ENCODE peak calls at places on chromosomes 1 and 21, in four cellular contexts. One of them, this sample, is unnamed.

GRCh38 chr1:218299416-218299815 is 14.3 kb downstream of the RRP15 start:
- DNase-seq in choroid plexus epithelial cell: peak
- DNase-seq in colonic mucosa: no peak
- DNase-seq in tibial artery: no peak
- DNase-seq in this sample: peak

GRCh38 chr1:6445062-6445763 is 20.6 kb downstream of the ESPN start:
- DNase-seq in colonic mucosa: peak
- DNase-seq in tibial artery: no peak
- DNase-seq in choroid plexus epithelial cell: peak
- DNase-seq in this sample: no peak

GRCh38 chr1:91007092-91007491 is 14.7 kb downstream of the ZNF644 start:
- DNase-seq in tibial artery: no peak
- DNase-seq in colonic mucosa: no peak
- DNase-seq in choroid plexus epithelial cell: no peak
- DNase-seq in this sample: no peak

GRCh38 chr1:174883361-174883760 is 116.4 kb upstream of the CACYBP start:
- DNase-seq in colonic mucosa: no peak
- DNase-seq in choroid plexus epithelial cell: peak
- DNase-seq in tibial artery: no peak
- DNase-seq in this sample: peak

GRCh38 chr1:154595621-154596020 is 12.4 kb downstream of the ADAR start:
- DNase-seq in choroid plexus epithelial cell: no peak
- DNase-seq in tibial artery: no peak
- DNase-seq in colonic mucosa: no peak
- DNase-seq in this sample: peak

GRCh38 chr1:202619528-202619927 is 90.7 kb downstream of the SYT2 start:
- DNase-seq in tibial artery: no peak
- DNase-seq in choroid plexus epithelial cell: no peak
- DNase-seq in colonic mucosa: no peak
- DNase-seq in this sample: no peak

GRCh38 chr1:227947678-227948492 is at the start of gene WNT9A:
- DNase-seq in colonic mucosa: peak
- DNase-seq in choroid plexus epithelial cell: peak
- DNase-seq in tibial artery: peak
- DNase-seq in this sample: peak

GRCh38 chr1:228310162-228310792 is 96.4 kb downstream of the TRIM11 start:
- DNase-seq in tibial artery: no peak
- DNase-seq in colonic mucosa: no peak
- DNase-seq in choroid plexus epithelial cell: no peak
- DNase-seq in this sample: no peak

GRCh38 chr1:230072296-230072695 is 5.3 kb downstream of the GALNT2 start:
- DNase-seq in colonic mucosa: no peak
- DNase-seq in choroid plexus epithelial cell: no peak
- DNase-seq in tibial artery: no peak
- DNase-seq in this sample: no peak

GRCh38 chr1:153465728-153466625 is 5.5 kb upstream of the S100A7 start:
- DNase-seq in tibial artery: peak
- DNase-seq in colonic mucosa: peak
- DNase-seq in choroid plexus epithelial cell: peak
- DNase-seq in this sample: peak

GRCh38 chr1:44545961-44546360 is 128.3 kb downstream of the TMEM53 start:
- DNase-seq in colonic mucosa: no peak
- DNase-seq in tibial artery: no peak
- DNase-seq in choroid plexus epithelial cell: no peak
- DNase-seq in this sample: no peak

GRCh38 chr1:200590001-200590400 is 30.6 kb downstream of the KIF14 start:
- DNase-seq in choroid plexus epithelial cell: peak
- DNase-seq in tibial artery: no peak
- DNase-seq in colonic mucosa: no peak
- DNase-seq in this sample: no peak

GRCh38 chr1:185514296-185514695 is 197.3 kb upstream of the IVNS1ABP start:
- DNase-seq in choroid plexus epithelial cell: no peak
- DNase-seq in tibial artery: no peak
- DNase-seq in colonic mucosa: no peak
- DNase-seq in this sample: no peak

GRCh38 chr1:111274653-111275052 is 16.0 kb upstream of the CHIA start:
- DNase-seq in tibial artery: no peak
- DNase-seq in choroid plexus epithelial cell: no peak
- DNase-seq in colonic mucosa: no peak
- DNase-seq in this sample: no peak

GRCh38 chr1:153771841-153772593 is 3.2 kb upstream of the SLC27A3 start:
- DNase-seq in tibial artery: no peak
- DNase-seq in choroid plexus epithelial cell: no peak
- DNase-seq in colonic mucosa: no peak
- DNase-seq in this sample: no peak

GRCh38 chr1:175132456-175132855 is 60.1 kb downstream of the KIAA0040 start:
- DNase-seq in colonic mucosa: no peak
- DNase-seq in tibial artery: no peak
- DNase-seq in choroid plexus epithelial cell: peak
- DNase-seq in this sample: peak

GRCh38 chr1:218804014-218804785 is 369.5 kb upstream of the LYPLAL1 start:
- DNase-seq in tibial artery: no peak
- DNase-seq in choroid plexus epithelial cell: no peak
- DNase-seq in colonic mucosa: no peak
- DNase-seq in this sample: no peak

GRCh38 chr21:30340714-30341573 is 3.5 kb upstream of the KRTAP27-1 start:
- DNase-seq in tibial artery: no peak
- DNase-seq in colonic mucosa: peak
- DNase-seq in choroid plexus epithelial cell: peak
- DNase-seq in this sample: peak

GRCh38 chr21:30839304-30839703 is 9.7 kb upstream of the KRTAP7-1 start:
- DNase-seq in colonic mucosa: peak
- DNase-seq in tibial artery: no peak
- DNase-seq in choroid plexus epithelial cell: peak
- DNase-seq in this sample: no peak

GRCh38 chr1:98557808-98558390 is 103.6 kb upstream of the SNX7 start:
- DNase-seq in colonic mucosa: no peak
- DNase-seq in choroid plexus epithelial cell: peak
- DNase-seq in tibial artery: no peak
- DNase-seq in this sample: peak

GRCh38 chr1:84168783-84169182 is 24.7 kb downstream of the PRKACB start:
- DNase-seq in colonic mucosa: no peak
- DNase-seq in tibial artery: no peak
- DNase-seq in choroid plexus epithelial cell: no peak
- DNase-seq in this sample: no peak

GRCh38 chr1:172107261-172107820 is 266.0 kb downstream of the DNM3 start:
- DNase-seq in choroid plexus epithelial cell: peak
- DNase-seq in tibial artery: no peak
- DNase-seq in colonic mucosa: no peak
- DNase-seq in this sample: no peak

GRCh38 chr1:156504062-156504813 is 3.7 kb upstream of the MEF2D start:
- DNase-seq in colonic mucosa: no peak
- DNase-seq in tibial artery: peak
- DNase-seq in choroid plexus epithelial cell: no peak
- DNase-seq in this sample: peak

GRCh38 chr1:232143315-232143886 is 486.5 kb downstream of the SIPA1L2 start:
- DNase-seq in choroid plexus epithelial cell: no peak
- DNase-seq in colonic mucosa: no peak
- DNase-seq in tibial artery: no peak
- DNase-seq in this sample: peak

GRCh38 chr1:94927405-94928175 is 680 bp upstream of the CNN3 start:
- DNase-seq in tibial artery: no peak
- DNase-seq in colonic mucosa: peak
- DNase-seq in choroid plexus epithelial cell: peak
- DNase-seq in this sample: peak

GRCh38 chr1:227944931-227945890 is 2.5 kb downstream of the WNT9A start:
- DNase-seq in colonic mucosa: peak
- DNase-seq in choroid plexus epithelial cell: no peak
- DNase-seq in tibial artery: peak
- DNase-seq in this sample: no peak

GRCh38 chr1:216005916-216006315 is 417.3 kb downstream of the USH2A start:
- DNase-seq in colonic mucosa: no peak
- DNase-seq in choroid plexus epithelial cell: peak
- DNase-seq in tibial artery: no peak
- DNase-seq in this sample: peak

GRCh38 chr1:52601976-52602327 is 219 bp upstream of the GPX7 start:
- DNase-seq in choroid plexus epithelial cell: no peak
- DNase-seq in colonic mucosa: peak
- DNase-seq in tibial artery: peak
- DNase-seq in this sample: peak

GRCh38 chr1:45004281-45004920 is 6.7 kb downstream of the HECTD3 start:
- DNase-seq in tibial artery: no peak
- DNase-seq in choroid plexus epithelial cell: no peak
- DNase-seq in colonic mucosa: no peak
- DNase-seq in this sample: no peak

GRCh38 chr21:42655797-42656770 is 2.7 kb downstream of the PDE9A start:
- DNase-seq in colonic mucosa: peak
- DNase-seq in choroid plexus epithelial cell: no peak
- DNase-seq in tibial artery: no peak
- DNase-seq in this sample: no peak

GRCh38 chr21:18468775-18469174 is 65.2 kb upstream of the TMPRSS15 start:
- DNase-seq in tibial artery: no peak
- DNase-seq in choroid plexus epithelial cell: peak
- DNase-seq in colonic mucosa: no peak
- DNase-seq in this sample: no peak

GRCh38 chr1:223832637-223832943 is 13.2 kb downstream of the TP53BP2 start:
- DNase-seq in tibial artery: no peak
- DNase-seq in colonic mucosa: no peak
- DNase-seq in choroid plexus epithelial cell: no peak
- DNase-seq in this sample: no peak
- H3K4me3 ChIP-seq in tibial artery: no peak
- H3K4me3 ChIP-seq in colonic mucosa: no peak
- H3K4me3 ChIP-seq in choroid plexus epithelial cell: no peak
- H3K4me3 ChIP-seq in this sample: no peak

GRCh38 chr1:173561263-173561662 is 41.6 kb downstream of the SLC9C2 start:
- DNase-seq in colonic mucosa: no peak
- DNase-seq in choroid plexus epithelial cell: no peak
- DNase-seq in tibial artery: no peak
- DNase-seq in this sample: no peak

GRCh38 chr1:173560300-173560699 is 42.6 kb downstream of the SLC9C2 start:
- DNase-seq in tibial artery: no peak
- DNase-seq in colonic mucosa: no peak
- DNase-seq in choroid plexus epithelial cell: no peak
- DNase-seq in this sample: no peak

GRCh38 chr1:173568483-173568882 is 34.4 kb downstream of the SLC9C2 start:
- DNase-seq in choroid plexus epithelial cell: no peak
- DNase-seq in colonic mucosa: no peak
- DNase-seq in tibial artery: no peak
- DNase-seq in this sample: no peak

DNA sequence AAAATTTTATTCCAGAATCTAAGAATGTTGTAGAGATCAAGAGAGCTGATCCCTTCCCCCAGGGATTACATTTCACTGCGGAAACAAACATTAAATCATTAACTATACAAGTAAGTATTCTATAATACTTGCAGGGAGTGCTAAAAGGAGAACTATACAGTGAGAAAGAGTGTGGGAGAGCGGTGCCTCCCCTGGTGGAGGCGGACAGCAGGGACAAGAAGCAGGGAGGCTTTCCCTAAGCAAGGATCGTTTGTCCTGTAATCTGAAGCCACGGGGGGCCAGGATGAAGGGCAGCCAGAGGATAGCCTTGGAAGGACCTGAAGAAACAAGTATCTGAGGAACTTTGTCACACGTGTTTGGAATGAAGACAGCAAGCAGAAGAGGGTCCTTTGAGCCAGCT is 40.1 kb downstream of the SLC9C2 start:
- DNase-seq in colonic mucosa: no peak
- DNase-seq in tibial artery: no peak
- DNase-seq in choroid plexus epithelial cell: no peak
- DNase-seq in this sample: no peak
- TF ChIP-seq CTCF in colonic mucosa: no peak
- TF ChIP-seq CTCF in tibial artery: no peak
- TF ChIP-seq CTCF in choroid plexus epithelial cell: peak
- TF ChIP-seq CTCF in this sample: peak

GRCh38 chr1:17584539-17584938 is 45.0 kb downstream of the ARHGEF10L start:
- DNase-seq in tibial artery: no peak
- DNase-seq in colonic mucosa: no peak
- DNase-seq in choroid plexus epithelial cell: no peak
- DNase-seq in this sample: no peak

GRCh38 chr1:17587693-17588047 is 48.2 kb downstream of the ARHGEF10L start:
- DNase-seq in tibial artery: no peak
- DNase-seq in colonic mucosa: no peak
- DNase-seq in choroid plexus epithelial cell: peak
- DNase-seq in this sample: peak

GRCh38 chr1:17586172-17586963 is 46.9 kb downstream of the ARHGEF10L start:
- DNase-seq in tibial artery: peak
- DNase-seq in choroid plexus epithelial cell: peak
- DNase-seq in colonic mucosa: no peak
- DNase-seq in this sample: peak

GRCh38 chr1:17585266-17585987 is 45.9 kb downstream of the ARHGEF10L start:
- DNase-seq in tibial artery: no peak
- DNase-seq in colonic mucosa: no peak
- DNase-seq in choroid plexus epithelial cell: no peak
- DNase-seq in this sample: no peak

DNA sequence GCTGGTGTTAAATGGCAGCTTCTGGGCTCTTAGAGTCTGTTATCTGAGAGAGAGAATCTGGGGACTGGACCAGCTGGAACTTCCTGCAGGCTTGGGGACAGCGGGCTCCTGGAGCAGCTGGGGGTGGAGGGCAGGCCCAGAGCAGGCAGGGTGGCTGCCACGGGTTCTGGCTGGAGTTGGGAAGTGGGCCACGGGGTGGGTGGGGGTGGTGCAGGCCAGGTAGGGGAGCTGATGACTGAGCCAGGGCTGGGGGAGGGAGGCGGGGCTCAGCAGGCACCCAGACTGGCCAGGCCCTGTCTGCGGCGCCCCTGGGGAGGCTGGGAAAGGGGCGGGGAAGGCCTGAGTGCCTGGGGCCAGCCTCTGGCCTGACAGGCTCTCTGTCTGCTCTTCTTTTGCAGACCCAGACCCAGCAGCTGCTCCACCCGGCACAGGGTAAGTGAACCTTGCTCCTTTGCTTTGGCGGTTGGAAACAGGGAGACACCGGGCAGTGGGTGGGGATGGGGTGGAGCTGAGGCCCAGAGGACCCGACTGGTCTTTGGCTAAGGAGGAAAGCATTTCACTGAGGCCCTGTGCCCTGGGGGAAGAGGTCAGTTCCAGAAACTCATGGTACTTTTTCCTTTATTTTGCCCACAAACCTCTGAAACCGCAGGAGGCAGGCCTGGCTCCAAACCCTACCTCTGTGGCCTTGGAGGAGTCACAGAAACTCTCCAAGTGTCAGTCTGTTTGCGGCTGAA is 48.7 kb downstream of the ARHGEF10L start:
- DNase-seq in choroid plexus epithelial cell: peak
- DNase-seq in colonic mucosa: peak
- DNase-seq in tibial artery: peak
- DNase-seq in this sample: peak
- H3K4me3 ChIP-seq in choroid plexus epithelial cell: peak
- H3K4me3 ChIP-seq in colonic mucosa: no peak
- H3K4me3 ChIP-seq in tibial artery: peak
- H3K4me3 ChIP-seq in this sample: no peak

DNA sequence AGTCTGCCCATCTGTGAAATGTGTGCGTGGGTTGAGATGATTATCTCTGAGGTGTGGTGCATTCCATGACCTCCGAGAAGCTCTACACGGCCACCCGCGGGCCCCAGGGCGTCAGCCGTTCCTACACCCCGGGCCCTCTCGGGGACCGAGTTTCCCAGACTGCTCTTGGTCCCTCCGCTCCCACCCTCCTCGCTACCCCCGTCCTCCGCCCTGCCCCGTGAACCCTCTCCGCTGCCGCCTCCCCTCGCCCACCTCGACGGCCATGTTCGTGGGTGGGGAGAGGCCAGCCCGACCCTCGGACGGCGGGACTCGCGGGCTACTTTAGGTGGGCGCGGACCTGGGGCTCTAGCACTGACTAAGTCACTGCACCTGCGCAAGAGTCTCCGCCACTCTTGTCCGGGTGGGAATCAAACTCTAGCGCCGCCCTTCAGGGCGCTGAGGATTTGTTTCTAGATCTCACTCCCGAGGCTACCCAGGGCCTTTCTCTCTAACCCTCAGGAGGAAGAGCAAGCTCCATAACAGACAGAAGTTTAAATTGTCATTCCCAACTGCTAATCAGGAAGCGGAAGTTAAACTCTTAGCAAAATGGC is 47.7 kb upstream of the VWA5B1 start:
- DNase-seq in colonic mucosa: no peak
- DNase-seq in choroid plexus epithelial cell: no peak
- DNase-seq in tibial artery: no peak
- DNase-seq in this sample: no peak
- TF ChIP-seq CTCF in colonic mucosa: no peak
- TF ChIP-seq CTCF in choroid plexus epithelial cell: no peak
- TF ChIP-seq CTCF in tibial artery: no peak
- TF ChIP-seq CTCF in this sample: no peak

This sample was measured in astrocyte of the spinal cord.